ENCODE peak calls at places on chromosomes 6 and 20, in six cellular contexts. D is left ventricle myocardium inferior, I is tibial nerve, T is upper lobe of right lung, H is hepatocyte, C is neuronal stem cell. Y is an unnamed sample.

GRCh38 chr6:127391019-127391974 is 47.9 kb upstream of the ECHDC1 start:
- DNase-seq in D (no peak), I (no peak), T (no peak), H (no peak), C (no peak), Y (no peak)

GRCh38 chr6:105308840-105309239 is 94.0 kb downstream of the PREP start:
- DNase-seq in D (no peak), I (no peak), T (no peak), H (no peak), C (no peak), Y (no peak)

GRCh38 chr20:44496976-44497375 is 21.3 kb downstream of the TTPAL start:
- DNase-seq in D (no peak), I (no peak), T (no peak), H (no peak), C (no peak), Y (no peak)

GRCh38 chr6:162369091-162369490 is 358.5 kb downstream of the PRKN start:
- DNase-seq in D (no peak), I (no peak), T (no peak), H (no peak), C (no peak), Y (no peak)

GRCh38 chr6:93779086-93779858 is 359.9 kb upstream of the EPHA7 start:
- DNase-seq in D (peak), I (no peak), T (no peak), H (peak), C (peak), Y (no peak)

GRCh38 chr6:85347787-85348186 is 102.1 kb upstream of the NT5E start:
- DNase-seq in D (no peak), I (no peak), T (no peak), H (no peak), C (no peak), Y (no peak)

GRCh38 chr6:56144538-56145324 is 102.6 kb downstream of the COL21A1 start:
- DNase-seq in D (no peak), I (no peak), T (no peak), H (no peak), C (no peak), Y (no peak)

GRCh38 chr20:32067234-32067821 is 15.3 kb downstream of the HCK start:
- DNase-seq in D (no peak), I (no peak), T (no peak), H (no peak), C (no peak), Y (no peak)

GRCh38 chr6:137866914-137867684 is at the start of gene TNFAIP3:
- DNase-seq in D (peak), I (peak), T (peak), H (peak), C (peak), Y (peak)

GRCh38 chr6:142907017-142907470 is 37.9 kb downstream of the HIVEP2 start:
- DNase-seq in D (no peak), I (no peak), T (no peak), H (no peak), C (no peak), Y (no peak)

GRCh38 chr6:41970436-41970846 is 28.8 kb upstream of the CCND3 start:
- DNase-seq in D (no peak), I (no peak), T (peak), H (no peak), C (no peak), Y (no peak)

DNA sequence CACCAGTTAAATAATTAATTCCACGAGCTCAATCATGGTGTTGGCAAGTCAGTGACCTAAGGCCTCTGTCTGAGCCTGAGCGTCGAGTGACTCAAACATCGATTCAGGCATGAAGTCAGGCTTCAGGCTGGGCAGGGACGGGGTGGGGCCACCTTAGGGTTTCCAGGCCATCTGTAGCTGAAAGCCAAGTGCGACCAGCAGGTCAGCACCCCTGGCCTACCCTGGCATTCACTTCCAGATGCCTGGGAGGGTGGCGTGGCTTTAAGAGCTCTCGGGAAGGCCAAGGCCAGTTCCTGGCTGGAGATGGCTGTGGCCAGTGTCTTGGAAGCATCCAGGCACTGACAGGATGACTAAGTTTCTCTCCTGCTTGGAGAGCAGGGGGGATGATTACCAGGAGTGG is 113.4 kb downstream of the DACT2 start:
- DNase-seq in D (no peak), I (no peak), T (peak), H (no peak), C (no peak), Y (no peak)
- H3K4me3 ChIP-seq in D (no peak), I (no peak), T (no peak), H (no peak), C (no peak), Y (no peak)

GRCh38 chr20:56630506-56631317 is 1.6 kb downstream of the TFAP2C start:
- DNase-seq in D (no peak), I (no peak), T (no peak), H (peak), C (no peak), Y (no peak)
- H3K4me3 ChIP-seq in D (peak), I (peak), T (peak), H (peak), C (no peak), Y (no peak)

DNA sequence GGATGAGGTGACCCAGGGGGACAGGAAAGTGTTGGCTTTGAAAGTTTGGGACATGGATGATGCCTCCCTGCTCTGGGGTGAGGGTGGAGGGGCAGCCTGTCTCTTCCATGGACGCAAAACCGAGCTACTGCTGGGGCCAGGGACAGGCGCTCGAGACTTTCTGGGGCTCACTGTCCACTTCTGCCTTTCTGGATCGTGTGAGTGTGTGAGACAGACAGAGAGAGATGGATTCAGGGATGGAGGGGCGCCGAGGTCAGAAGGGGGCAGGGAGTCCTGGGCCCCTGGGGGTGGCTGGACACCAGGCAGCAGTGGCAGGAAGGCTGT is 78.0 kb upstream of the GATA5 start:
- DNase-seq in D (no peak), I (no peak), T (no peak), H (no peak), C (no peak), Y (no peak)
- H3K4me3 ChIP-seq in D (peak), I (no peak), T (no peak), H (no peak), C (no peak), Y (no peak)

DNA sequence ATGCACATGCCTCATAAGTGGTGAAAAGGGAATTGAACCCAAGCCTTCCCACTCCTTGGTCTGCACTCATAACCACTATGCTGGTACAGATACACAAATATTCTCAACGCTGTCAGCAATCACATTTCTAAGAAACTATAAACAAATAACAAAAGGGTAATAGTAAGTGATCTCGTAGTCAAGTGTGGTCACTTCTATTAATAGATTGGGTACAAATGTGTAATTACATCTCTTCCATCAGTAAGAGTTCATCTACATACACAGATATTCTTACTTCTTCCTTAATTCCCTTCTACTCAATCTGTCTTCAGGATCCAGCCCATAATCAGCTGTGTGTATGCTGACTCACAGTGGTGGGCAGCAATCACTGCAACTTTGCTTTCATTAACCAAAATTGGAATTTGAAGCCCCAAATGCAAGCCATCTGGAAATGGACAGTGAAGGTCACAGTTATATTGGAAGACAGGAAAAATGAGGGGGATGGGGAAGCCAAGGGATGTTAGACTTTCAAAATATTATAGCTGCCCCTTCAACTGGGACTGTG is 6.7 kb downstream of the PRSS35 start:
- DNase-seq in D (no peak), I (no peak), T (no peak), H (no peak), C (no peak), Y (no peak)
- H3K4me3 ChIP-seq in D (no peak), I (no peak), T (no peak), H (no peak), C (no peak), Y (no peak)

DNA sequence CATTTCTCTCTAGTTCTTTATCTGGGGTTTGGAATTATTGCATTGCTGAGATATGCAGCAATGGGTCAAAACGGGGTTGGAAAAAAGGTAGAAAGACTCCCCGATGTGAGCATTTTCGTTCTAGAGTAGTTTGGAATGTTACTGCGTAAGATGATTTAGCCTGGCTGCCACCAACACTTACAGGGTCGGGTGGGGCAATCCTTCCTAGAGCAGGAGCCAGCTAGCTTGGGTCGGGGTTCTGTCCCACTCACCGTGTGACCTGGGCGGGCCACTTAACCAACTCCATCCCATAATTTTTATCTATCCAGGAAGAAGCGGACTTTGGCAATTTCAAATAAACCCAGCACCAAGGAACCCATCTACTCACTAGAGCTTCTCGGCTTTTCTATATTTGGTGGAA is 72.2 kb downstream of the GPX5 start:
- DNase-seq in D (no peak), I (no peak), T (no peak), H (peak), C (no peak), Y (no peak)
- H3K4me3 ChIP-seq in D (peak), I (no peak), T (no peak), H (peak), C (no peak), Y (no peak)

GRCh38 chr6:148524509-148524908 is 181.9 kb downstream of the SASH1 start:
- DNase-seq in D (no peak), I (no peak), T (no peak), H (no peak), C (no peak), Y (no peak)
- H3K4me3 ChIP-seq in D (peak), I (no peak), T (no peak), H (no peak), C (no peak), Y (no peak)

GRCh38 chr6:140661691-140662090 is 1287.2 kb upstream of the CITED2 start:
- DNase-seq in D (no peak), I (no peak), T (no peak), H (no peak), C (no peak), Y (no peak)

GRCh38 chr6:140663772-140664171 is 1289.3 kb upstream of the CITED2 start:
- DNase-seq in D (no peak), I (no peak), T (no peak), H (no peak), C (no peak), Y (no peak)

GRCh38 chr6:140660295-140660694 is 1285.8 kb upstream of the CITED2 start:
- DNase-seq in D (no peak), I (no peak), T (no peak), H (no peak), C (no peak), Y (no peak)

DNA sequence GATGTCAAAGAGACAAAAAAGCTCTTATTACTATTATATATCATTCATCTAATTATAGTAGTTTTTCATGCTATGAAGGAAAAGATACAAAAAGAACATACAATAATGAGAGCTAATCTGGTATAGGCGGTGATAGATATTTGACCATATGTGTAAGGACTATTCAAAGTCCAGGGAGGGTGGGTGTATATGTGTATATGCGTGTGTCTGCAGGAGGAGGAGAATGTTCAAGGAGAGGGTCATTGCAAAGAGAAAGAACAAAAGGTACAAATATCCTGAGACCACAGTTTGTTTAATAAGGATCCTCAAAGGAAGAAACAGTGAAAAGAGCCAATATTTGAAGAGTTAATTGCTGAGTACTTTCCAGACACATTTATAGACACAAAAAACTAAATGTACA is 1288.6 kb upstream of the CITED2 start:
- DNase-seq in D (no peak), I (no peak), T (no peak), H (no peak), C (no peak), Y (no peak)
- H3K4me3 ChIP-seq in D (no peak), I (no peak), T (no peak), H (no peak), C (no peak), Y (no peak)

GRCh38 chr20:50194831-50195523 is 4.3 kb downstream of the CEBPB start:
- DNase-seq in D (no peak), I (no peak), T (no peak), H (no peak), C (no peak), Y (no peak)
- H3K4me3 ChIP-seq in D (peak), I (peak), T (peak), H (no peak), C (no peak), Y (no peak)

GRCh38 chr20:5592823-5593761 is 157.1 kb upstream of the SHLD1 start:
- DNase-seq in D (no peak), I (no peak), T (no peak), H (no peak), C (no peak), Y (no peak)
- H3K4me3 ChIP-seq in D (no peak), I (no peak), T (no peak), H (no peak), C (no peak), Y (peak)